ENCODE peak calls at places on chromosomes 11 and 22, in eight cellular contexts. L, J, W, I, Y, V, P and M are unnamed samples.

GRCh38 chr22:33780761-33781160 is 139.5 kb downstream of the LARGE1 start:
- DNase-seq in L (peak; percentile 22), J (no peak), W (no peak), I (no peak), Y (no peak), V (no peak), P (no peak), M (no peak)

GRCh38 chr22:24430431-24431308 is 3.3 kb downstream of the ADORA2A start:
- DNase-seq in L (no peak), J (no peak), W (no peak), I (peak; percentile 74), Y (no peak), V (no peak), P (peak; percentile 24), M (no peak)

GRCh38 chr22:46779023-46779422 is 16.6 kb downstream of the TBC1D22A start:
- DNase-seq in L (no peak), J (no peak), W (no peak), I (no peak), Y (no peak), V (no peak), P (no peak), M (no peak)

GRCh38 chr11:69377953-69378302 is 84.0 kb downstream of the MYEOV start:
- DNase-seq in L (no peak), J (no peak), W (no peak), I (peak; percentile 57), Y (no peak), V (no peak), P (peak; percentile 10), M (no peak)

GRCh38 chr11:83292709-83293435 is 6.7 kb upstream of the CCDC90B start:
- DNase-seq in L (peak; percentile 22), J (peak; percentile 33), W (no peak), I (no peak), Y (peak; percentile 32), V (peak; percentile 67), P (no peak), M (no peak)

GRCh38 chr11:72446929-72447753 is 12.8 kb upstream of the CLPB start:
- DNase-seq in L (no peak), J (peak; percentile 25), W (no peak), I (no peak), Y (peak; percentile 16), V (peak; percentile 76), P (no peak), M (no peak)

GRCh38 chr22:30210235-30210831 is 36.2 kb downstream of the LIF start:
- DNase-seq in L (peak; percentile 44), J (no peak), W (peak; percentile 40), I (no peak), Y (peak; percentile 27), V (peak; percentile 89), P (peak; percentile 35), M (no peak)

GRCh38 chr22:41234815-41235687 is 5.7 kb downstream of the CHADL start:
- DNase-seq in L (no peak), J (no peak), W (peak; percentile 64), I (no peak), Y (no peak), V (no peak), P (no peak), M (no peak)

GRCh38 chr22:29625090-29625825 is 21.8 kb downstream of the NF2 start:
- DNase-seq in L (peak; percentile 58), J (no peak), W (no peak), I (no peak), Y (peak; percentile 22), V (peak; percentile 69), P (no peak), M (no peak)

GRCh38 chr11:22920939-22921565 is 60.8 kb upstream of the CCDC179 start:
- DNase-seq in L (peak; percentile 42), J (peak; percentile 7), W (no peak), I (no peak), Y (peak; percentile 6), V (peak; percentile 55), P (no peak), M (no peak)

DNA sequence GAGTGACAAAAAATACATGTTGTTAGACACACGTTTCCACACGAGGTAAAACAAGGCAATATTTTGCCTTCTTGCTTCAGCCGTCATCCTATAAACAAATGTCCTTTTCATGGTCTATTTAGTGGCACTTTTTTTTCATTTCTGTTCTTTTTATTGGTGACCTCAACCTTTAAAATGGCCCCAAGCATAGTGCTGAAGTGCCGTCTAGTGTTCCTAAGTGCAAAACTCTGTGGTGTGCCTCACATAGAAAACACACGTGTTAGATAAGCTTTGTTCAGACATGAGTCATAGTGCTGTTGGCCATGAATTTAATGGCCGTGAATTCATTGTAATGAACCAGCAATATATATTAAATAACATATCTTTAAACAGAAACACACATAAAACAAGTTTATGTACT is 15.6 kb downstream of the OVCH2 start:
- DNase-seq in L (no peak), J (no peak), W (no peak), I (no peak), Y (no peak), V (no peak), P (no peak), M (no peak)
- TF ChIP-seq CTCF in L (peak; percentile 47), J (no peak), W (no peak), I (no peak), Y (peak; percentile 40), V (no peak), P (peak; percentile 8), M (no peak)

DNA sequence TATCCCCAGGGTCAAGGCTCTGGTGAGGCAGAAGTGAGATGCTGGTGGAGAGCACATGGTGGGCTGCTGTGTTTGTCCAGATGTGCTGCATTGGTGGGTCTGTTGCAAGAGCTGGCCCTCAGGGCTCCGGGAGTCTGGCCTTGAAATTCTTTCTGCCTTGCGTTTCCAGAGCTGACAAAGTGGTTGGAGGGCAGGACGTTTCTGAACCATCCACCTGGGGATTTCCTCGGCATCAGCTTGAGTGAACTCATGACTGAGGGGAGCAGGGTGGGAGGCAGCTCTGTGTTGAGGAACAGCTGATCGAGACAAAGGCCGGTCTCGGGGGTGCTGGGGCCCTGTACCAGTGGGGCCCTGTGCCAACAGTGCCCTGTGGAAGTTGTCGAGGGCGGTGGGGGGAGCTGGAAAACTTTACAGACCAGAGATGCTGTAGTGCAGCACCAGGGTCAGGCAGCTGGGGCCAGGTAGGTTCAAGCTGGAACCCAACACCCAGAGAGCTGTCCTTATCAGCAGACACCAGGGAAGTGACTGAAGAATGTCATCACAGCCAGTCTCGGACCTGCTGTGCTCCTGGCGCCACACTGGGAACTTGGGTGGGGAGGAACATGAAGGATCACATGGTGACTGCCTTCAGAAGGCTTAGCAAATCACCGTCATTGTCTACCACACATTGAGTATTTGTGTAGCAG is 4.9 kb downstream of the TSKU start:
- DNase-seq in L (no peak), J (no peak), W (no peak), I (no peak), Y (no peak), V (no peak), P (peak; percentile 59), M (no peak)
- TF ChIP-seq CTCF in L (no peak), J (no peak), W (no peak), I (no peak), Y (no peak), V (no peak), P (no peak), M (no peak)

GRCh38 chr11:20374746-20375305 is 11.3 kb downstream of the HTATIP2 start:
- DNase-seq in L (no peak), J (no peak), W (no peak), I (no peak), Y (no peak), V (no peak), P (no peak), M (no peak)

GRCh38 chr11:20373102-20373501 is 9.6 kb downstream of the HTATIP2 start:
- DNase-seq in L (no peak), J (no peak), W (no peak), I (no peak), Y (no peak), V (no peak), P (no peak), M (no peak)

GRCh38 chr11:20369816-20370215 is 6.3 kb downstream of the HTATIP2 start:
- DNase-seq in L (no peak), J (no peak), W (no peak), I (no peak), Y (no peak), V (no peak), P (no peak), M (no peak)

GRCh38 chr11:20373568-20374209 is 10.2 kb downstream of the HTATIP2 start:
- DNase-seq in L (no peak), J (no peak), W (no peak), I (no peak), Y (no peak), V (no peak), P (no peak), M (no peak)

DNA sequence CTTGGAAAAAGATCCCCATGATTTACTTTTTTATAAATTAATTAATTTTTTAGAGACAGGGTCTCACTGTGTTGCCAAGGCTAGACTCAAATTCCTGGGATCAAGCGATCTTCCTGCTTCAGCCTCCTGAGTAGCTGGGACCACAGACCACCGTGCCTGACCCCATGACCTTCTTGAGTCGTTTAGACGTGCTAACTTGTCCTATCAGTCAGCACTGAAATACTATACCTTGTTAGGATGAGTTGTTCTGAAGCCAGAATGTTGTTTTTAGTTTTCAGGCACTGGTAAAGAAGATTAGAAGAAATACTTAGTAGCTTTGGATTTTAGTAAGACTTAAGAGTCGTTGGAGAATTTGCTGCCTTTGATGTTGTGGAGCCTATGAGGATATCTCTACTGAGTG is 8.6 kb downstream of the HTATIP2 start:
- DNase-seq in L (no peak), J (no peak), W (no peak), I (no peak), Y (no peak), V (no peak), P (no peak), M (no peak)
- TF ChIP-seq CTCF in L (no peak), J (no peak), W (no peak), I (no peak), Y (no peak), V (no peak), P (no peak), M (no peak)

GRCh38 chr11:25794804-25795203 is 537.1 kb upstream of the ANO3 start:
- DNase-seq in L (no peak), J (no peak), W (no peak), I (no peak), Y (no peak), V (no peak), P (no peak), M (no peak)
- TF ChIP-seq CTCF in L (no peak), J (no peak), W (no peak), I (no peak), Y (no peak), V (no peak), P (no peak), M (no peak)

GRCh38 chr22:26589367-26589844 is 526 bp downstream of the TPST2 start:
- DNase-seq in L (peak; percentile 40), J (peak; percentile 24), W (no peak), I (peak; percentile 81), Y (no peak), V (peak; percentile 20), P (peak; percentile 51), M (no peak)
- TF ChIP-seq CTCF in L (no peak), J (no peak), W (no peak), I (no peak), Y (no peak), V (no peak), P (no peak), M (no peak)